ENCODE peak calls at places on chromosomes 1 and 21, in eight cellular contexts. X is T-helper 17 cell, U is choroid plexus epithelial cell, D is COR-L47, L is Karpas-422, H is lung, C is left colon, Y is T-helper 1 cell. G is an unnamed sample.

GRCh38 chr1:160437432-160438319 is 37.3 kb downstream of the VANGL2 start:
- DNase-seq in X (no peak), U (no peak), D (no peak), L (no peak), H (no peak), C (no peak), Y (no peak), G (no peak)

GRCh38 chr1:242651817-242652216 is 127.3 kb upstream of the PLD5 start:
- DNase-seq in X (no peak), U (no peak), D (no peak), L (peak), H (no peak), C (no peak), Y (no peak), G (no peak)

GRCh38 chr1:118487091-118487490 is 302.1 kb upstream of the SPAG17 start:
- DNase-seq in X (no peak), U (no peak), D (no peak), L (no peak), H (no peak), C (no peak), Y (no peak), G (no peak)

GRCh38 chr21:41783476-41784150 is 16.8 kb upstream of the RIPK4 start:
- DNase-seq in X (no peak), U (peak), D (peak), L (no peak), H (no peak), C (peak), Y (no peak), G (no peak)

GRCh38 chr1:19547814-19548213 is 62.5 kb upstream of the CAPZB start:
- DNase-seq in X (no peak), U (no peak), D (no peak), L (no peak), H (no peak), C (no peak), Y (no peak), G (no peak)

GRCh38 chr1:110718452-110718851 is 43.7 kb upstream of the KCNA3 start:
- DNase-seq in X (no peak), U (no peak), D (no peak), L (no peak), H (no peak), C (no peak), Y (no peak), G (no peak)

GRCh38 chr1:236301958-236302335 is 20.2 kb upstream of the ERO1B start:
- DNase-seq in X (no peak), U (no peak), D (peak), L (no peak), H (no peak), C (no peak), Y (no peak), G (no peak)

GRCh38 chr1:205716371-205717132 is 33.4 kb downstream of the NUCKS1 start:
- DNase-seq in X (no peak), U (no peak), D (no peak), L (no peak), H (no peak), C (no peak), Y (no peak), G (no peak)

GRCh38 chr21:25456672-25457071 is 150.6 kb downstream of the MRPL39 start:
- DNase-seq in X (no peak), U (peak), D (no peak), L (no peak), H (no peak), C (no peak), Y (no peak), G (no peak)

GRCh38 chr1:180580237-180580636 is 21.5 kb downstream of the OVAAL start:
- DNase-seq in X (no peak), U (peak), D (peak), L (no peak), H (no peak), C (no peak), Y (no peak), G (no peak)

GRCh38 chr1:35857830-35858229 is 25.2 kb upstream of the AGO1 start:
- DNase-seq in X (no peak), U (peak), D (no peak), L (peak), H (no peak), C (peak), Y (no peak), G (no peak)

GRCh38 chr1:88141499-88142074 is 542.5 kb upstream of the PKN2 start:
- DNase-seq in X (no peak), U (no peak), D (no peak), L (no peak), H (no peak), C (peak), Y (no peak), G (no peak)

GRCh38 chr1:93678491-93678890 is 3.1 kb downstream of the BCAR3 start:
- DNase-seq in X (no peak), U (no peak), D (no peak), L (no peak), H (no peak), C (no peak), Y (no peak), G (no peak)

GRCh38 chr1:27331426-27331825 is 9.5 kb downstream of the TMEM222 start:
- DNase-seq in X (no peak), U (no peak), D (no peak), L (no peak), H (no peak), C (no peak), Y (no peak), G (no peak)

GRCh38 chr1:15803380-15803779 is 4.1 kb downstream of the UQCRHL start:
- DNase-seq in X (no peak), U (peak), D (peak), L (peak), H (no peak), C (no peak), Y (no peak), G (no peak)

GRCh38 chr1:54800899-54801759 is at the start of gene TTC22:
- DNase-seq in X (peak), U (no peak), D (no peak), L (peak), H (peak), C (peak), Y (peak), G (peak)

GRCh38 chr1:236147068-236147467 is 4.7 kb downstream of the GPR137B start:
- DNase-seq in X (no peak), U (no peak), D (no peak), L (no peak), H (no peak), C (peak), Y (no peak), G (no peak)

GRCh38 chr1:219753901-219754300 is 141.0 kb upstream of the ZC3H11B start:
- DNase-seq in X (no peak), U (no peak), D (no peak), L (no peak), H (no peak), C (no peak), Y (no peak), G (no peak)

GRCh38 chr1:201480231-201481003 is 11.4 kb upstream of the PHLDA3 start:
- DNase-seq in X (peak), U (peak), D (peak), L (peak), H (peak), C (peak), Y (peak), G (no peak)

GRCh38 chr21:42190492-42190875 is 28.5 kb upstream of the ABCG1 start:
- DNase-seq in X (no peak), U (no peak), D (no peak), L (no peak), H (no peak), C (no peak), Y (no peak), G (no peak)

GRCh38 chr1:240503558-240503957 is 108.4 kb downstream of the GREM2 start:
- DNase-seq in X (no peak), U (no peak), D (no peak), L (no peak), H (no peak), C (no peak), Y (no peak), G (no peak)

GRCh38 chr1:86200901-86201300 is 44.3 kb upstream of the COL24A1 start:
- DNase-seq in X (no peak), U (no peak), D (no peak), L (no peak), H (no peak), C (no peak), Y (no peak), G (no peak)